ENCODE peak calls at places on chromosomes 16 and 17, in nine cellular contexts. One of them, this sample, is unnamed.

GRCh38 chr16:68037820-68038597 is 14.9 kb downstream of the DUS2 start:
- DNase-seq in ovary: no peak
- DNase-seq in fibroblast of pulmonary artery: no peak
- DNase-seq in breast epithelium: no peak
- DNase-seq in foreskin fibroblast: no peak
- DNase-seq in choroid plexus epithelial cell: no peak
- DNase-seq in HL-60: no peak
- DNase-seq in left lung: no peak
- DNase-seq in IMR-90: no peak
- DNase-seq in this sample: no peak

GRCh38 chr17:78960945-78961344 is 18.8 kb downstream of the LGALS3BP start:
- DNase-seq in ovary: no peak
- DNase-seq in fibroblast of pulmonary artery: peak; percentile 36
- DNase-seq in breast epithelium: no peak
- DNase-seq in foreskin fibroblast: peak; percentile 57
- DNase-seq in choroid plexus epithelial cell: peak; percentile 52
- DNase-seq in HL-60: no peak
- DNase-seq in left lung: peak; percentile 56
- DNase-seq in IMR-90: no peak
- DNase-seq in this sample: no peak

GRCh38 chr17:17926840-17927449 is 45.3 kb downstream of the TOM1L2 start:
- DNase-seq in ovary: no peak
- DNase-seq in fibroblast of pulmonary artery: no peak
- DNase-seq in breast epithelium: no peak
- DNase-seq in foreskin fibroblast: no peak
- DNase-seq in choroid plexus epithelial cell: no peak
- DNase-seq in HL-60: no peak
- DNase-seq in left lung: no peak
- DNase-seq in IMR-90: no peak
- DNase-seq in this sample: no peak

GRCh38 chr16:85387731-85388295 is 225.3 kb upstream of the GSE1 start:
- DNase-seq in ovary: no peak
- DNase-seq in fibroblast of pulmonary artery: no peak
- DNase-seq in breast epithelium: no peak
- DNase-seq in foreskin fibroblast: no peak
- DNase-seq in choroid plexus epithelial cell: no peak
- DNase-seq in HL-60: no peak
- DNase-seq in left lung: no peak
- DNase-seq in IMR-90: no peak
- DNase-seq in this sample: no peak

GRCh38 chr17:39700148-39700987 is 504 bp downstream of the ERBB2 start:
- DNase-seq in ovary: peak; percentile 60
- DNase-seq in fibroblast of pulmonary artery: peak; percentile 24
- DNase-seq in breast epithelium: no peak
- DNase-seq in foreskin fibroblast: no peak
- DNase-seq in choroid plexus epithelial cell: peak; percentile 22
- DNase-seq in HL-60: no peak
- DNase-seq in left lung: no peak
- DNase-seq in IMR-90: peak; percentile 7
- DNase-seq in this sample: peak; percentile 29

GRCh38 chr16:81403208-81403600 is 41.4 kb upstream of the CMIP start:
- DNase-seq in ovary: no peak
- DNase-seq in fibroblast of pulmonary artery: no peak
- DNase-seq in breast epithelium: no peak
- DNase-seq in foreskin fibroblast: no peak
- DNase-seq in choroid plexus epithelial cell: no peak
- DNase-seq in HL-60: no peak
- DNase-seq in left lung: no peak
- DNase-seq in IMR-90: no peak
- DNase-seq in this sample: no peak

GRCh38 chr17:31061678-31062077 is 33.1 kb upstream of the NF1 start:
- DNase-seq in ovary: no peak
- DNase-seq in fibroblast of pulmonary artery: no peak
- DNase-seq in breast epithelium: no peak
- DNase-seq in foreskin fibroblast: no peak
- DNase-seq in choroid plexus epithelial cell: no peak
- DNase-seq in HL-60: no peak
- DNase-seq in left lung: no peak
- DNase-seq in IMR-90: no peak
- DNase-seq in this sample: no peak

GRCh38 chr16:89545831-89546574 is 14.5 kb upstream of the RPL13 start:
- DNase-seq in ovary: no peak
- DNase-seq in fibroblast of pulmonary artery: no peak
- DNase-seq in breast epithelium: no peak
- DNase-seq in foreskin fibroblast: no peak
- DNase-seq in choroid plexus epithelial cell: no peak
- DNase-seq in HL-60: no peak
- DNase-seq in left lung: peak; percentile 79
- DNase-seq in IMR-90: no peak
- DNase-seq in this sample: no peak

GRCh38 chr17:28982191-28982793 is 23.5 kb downstream of the SEZ6 start:
- DNase-seq in ovary: no peak
- DNase-seq in fibroblast of pulmonary artery: peak; percentile 88
- DNase-seq in breast epithelium: no peak
- DNase-seq in foreskin fibroblast: no peak
- DNase-seq in choroid plexus epithelial cell: peak; percentile 79
- DNase-seq in HL-60: peak; percentile 66
- DNase-seq in left lung: peak; percentile 41
- DNase-seq in IMR-90: peak; percentile 24
- DNase-seq in this sample: peak; percentile 77

GRCh38 chr17:56866496-56866895 is 32.5 kb downstream of the DGKE start:
- DNase-seq in ovary: no peak
- DNase-seq in fibroblast of pulmonary artery: no peak
- DNase-seq in breast epithelium: no peak
- DNase-seq in foreskin fibroblast: no peak
- DNase-seq in choroid plexus epithelial cell: peak; percentile 8
- DNase-seq in HL-60: no peak
- DNase-seq in left lung: no peak
- DNase-seq in IMR-90: no peak
- DNase-seq in this sample: no peak

GRCh38 chr16:83420206-83420760 is 387.5 kb upstream of the HSBP1 start:
- DNase-seq in ovary: no peak
- DNase-seq in fibroblast of pulmonary artery: peak; percentile 71
- DNase-seq in breast epithelium: no peak
- DNase-seq in foreskin fibroblast: no peak
- DNase-seq in choroid plexus epithelial cell: peak; percentile 70
- DNase-seq in HL-60: no peak
- DNase-seq in left lung: no peak
- DNase-seq in IMR-90: peak; percentile 47
- DNase-seq in this sample: peak; percentile 61

GRCh38 chr16:83769397-83770008 is 38.3 kb upstream of the HSBP1 start:
- DNase-seq in ovary: no peak
- DNase-seq in fibroblast of pulmonary artery: no peak
- DNase-seq in breast epithelium: no peak
- DNase-seq in foreskin fibroblast: no peak
- DNase-seq in choroid plexus epithelial cell: no peak
- DNase-seq in HL-60: no peak
- DNase-seq in left lung: no peak
- DNase-seq in IMR-90: no peak
- DNase-seq in this sample: no peak

GRCh38 chr17:2959371-2960130 is 103.9 kb downstream of the OR1D5 start:
- DNase-seq in ovary: no peak
- DNase-seq in fibroblast of pulmonary artery: no peak
- DNase-seq in breast epithelium: no peak
- DNase-seq in foreskin fibroblast: no peak
- DNase-seq in choroid plexus epithelial cell: no peak
- DNase-seq in HL-60: no peak
- DNase-seq in left lung: no peak
- DNase-seq in IMR-90: no peak
- DNase-seq in this sample: no peak

GRCh38 chr17:79046501-79047280 is 22.7 kb downstream of the C1QTNF1 start:
- DNase-seq in ovary: no peak
- DNase-seq in fibroblast of pulmonary artery: no peak
- DNase-seq in breast epithelium: no peak
- DNase-seq in foreskin fibroblast: peak; percentile 35
- DNase-seq in choroid plexus epithelial cell: no peak
- DNase-seq in HL-60: no peak
- DNase-seq in left lung: no peak
- DNase-seq in IMR-90: no peak
- DNase-seq in this sample: no peak

GRCh38 chr16:24041834-24042631 is 206.2 kb downstream of the PRKCB start:
- DNase-seq in ovary: no peak
- DNase-seq in fibroblast of pulmonary artery: peak; percentile 60
- DNase-seq in breast epithelium: no peak
- DNase-seq in foreskin fibroblast: peak; percentile 26
- DNase-seq in choroid plexus epithelial cell: peak; percentile 67
- DNase-seq in HL-60: peak; percentile 49
- DNase-seq in left lung: peak; percentile 45
- DNase-seq in IMR-90: peak; percentile 48
- DNase-seq in this sample: peak; percentile 69
- TF ChIP-seq CTCF in ovary: no peak
- TF ChIP-seq CTCF in fibroblast of pulmonary artery: peak; percentile 76
- TF ChIP-seq CTCF in breast epithelium: no peak
- TF ChIP-seq CTCF in foreskin fibroblast: peak; percentile 81
- TF ChIP-seq CTCF in choroid plexus epithelial cell: peak; percentile 89
- TF ChIP-seq CTCF in HL-60: peak; percentile 56
- TF ChIP-seq CTCF in left lung: peak; percentile 70
- TF ChIP-seq CTCF in IMR-90: peak; percentile 79
- TF ChIP-seq CTCF in this sample: peak; percentile 76

DNA sequence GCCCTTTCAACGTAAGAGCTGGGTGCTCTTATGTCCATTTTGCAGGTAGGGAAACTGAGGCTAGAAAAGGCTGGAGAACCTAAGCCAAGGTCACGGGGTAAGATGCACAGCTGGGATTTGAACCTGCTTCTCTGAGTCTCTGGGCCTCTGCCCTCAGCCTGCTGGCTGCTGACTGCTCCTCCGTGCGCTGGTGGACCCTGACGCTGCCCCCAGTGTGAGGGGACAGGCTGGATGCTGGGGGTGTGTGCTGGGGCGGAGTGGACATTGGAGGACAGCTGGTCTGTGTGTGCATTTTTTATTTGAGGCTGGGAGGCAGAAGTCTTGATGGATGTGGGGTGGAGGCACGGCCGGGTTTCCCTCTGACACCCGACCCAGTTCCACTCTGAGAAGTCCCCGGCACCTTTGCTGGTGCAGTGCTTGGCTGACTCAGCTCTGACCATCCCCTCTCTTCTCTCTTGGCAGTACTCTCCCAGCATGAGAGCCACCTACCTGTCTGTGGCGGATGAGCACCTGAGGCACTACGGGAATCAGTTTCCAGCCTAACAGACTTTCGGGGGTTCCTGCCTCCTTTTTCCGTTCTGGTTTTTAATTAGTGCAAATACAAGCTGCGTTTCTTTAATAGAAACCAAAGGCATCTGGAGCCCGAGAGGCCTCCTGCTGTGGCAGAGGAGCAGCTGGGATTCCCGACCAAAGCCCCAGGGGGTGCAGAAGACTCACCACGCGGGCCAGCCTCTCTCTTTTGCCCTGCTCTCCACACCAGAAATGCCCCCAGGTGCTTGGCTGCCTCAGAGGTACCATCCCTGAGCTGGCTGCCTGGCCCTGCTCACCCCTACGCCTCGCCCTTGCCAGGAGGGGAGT is 14.1 kb upstream of the DNAI2 start:
- DNase-seq in ovary: no peak
- DNase-seq in fibroblast of pulmonary artery: no peak
- DNase-seq in breast epithelium: no peak
- DNase-seq in foreskin fibroblast: no peak
- DNase-seq in choroid plexus epithelial cell: no peak
- DNase-seq in HL-60: no peak
- DNase-seq in left lung: no peak
- DNase-seq in IMR-90: no peak
- DNase-seq in this sample: no peak
- TF ChIP-seq CTCF in ovary: no peak
- TF ChIP-seq CTCF in fibroblast of pulmonary artery: no peak
- TF ChIP-seq CTCF in breast epithelium: no peak
- TF ChIP-seq CTCF in foreskin fibroblast: no peak
- TF ChIP-seq CTCF in choroid plexus epithelial cell: no peak
- TF ChIP-seq CTCF in HL-60: no peak
- TF ChIP-seq CTCF in left lung: no peak
- TF ChIP-seq CTCF in IMR-90: no peak
- TF ChIP-seq CTCF in this sample: no peak

DNA sequence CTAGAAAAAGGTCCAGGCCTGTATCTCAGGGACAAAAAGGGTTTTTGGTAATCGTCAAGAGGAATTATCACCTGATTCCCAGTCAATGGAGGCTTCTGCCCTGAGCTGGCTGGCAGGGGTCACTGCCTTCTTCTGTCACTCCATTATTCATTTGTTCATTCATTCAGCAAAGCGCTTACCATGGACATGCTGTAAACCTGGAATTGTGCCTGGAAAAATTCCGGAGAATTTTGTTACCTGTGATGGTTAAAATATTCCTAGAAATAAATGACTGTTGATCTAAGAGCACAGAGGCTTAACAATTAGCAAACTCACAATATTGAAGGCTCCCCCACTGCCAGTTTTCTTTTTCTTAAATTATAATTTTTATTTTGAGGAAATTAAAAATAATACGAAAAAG is 212.4 kb downstream of the SHISA9 start:
- DNase-seq in ovary: no peak
- DNase-seq in fibroblast of pulmonary artery: no peak
- DNase-seq in breast epithelium: no peak
- DNase-seq in foreskin fibroblast: no peak
- DNase-seq in choroid plexus epithelial cell: no peak
- DNase-seq in HL-60: no peak
- DNase-seq in left lung: no peak
- DNase-seq in IMR-90: no peak
- DNase-seq in this sample: no peak
- TF ChIP-seq CTCF in ovary: no peak
- TF ChIP-seq CTCF in fibroblast of pulmonary artery: no peak
- TF ChIP-seq CTCF in breast epithelium: no peak
- TF ChIP-seq CTCF in foreskin fibroblast: no peak
- TF ChIP-seq CTCF in choroid plexus epithelial cell: no peak
- TF ChIP-seq CTCF in HL-60: no peak
- TF ChIP-seq CTCF in left lung: no peak
- TF ChIP-seq CTCF in IMR-90: no peak
- TF ChIP-seq CTCF in this sample: no peak

DNA sequence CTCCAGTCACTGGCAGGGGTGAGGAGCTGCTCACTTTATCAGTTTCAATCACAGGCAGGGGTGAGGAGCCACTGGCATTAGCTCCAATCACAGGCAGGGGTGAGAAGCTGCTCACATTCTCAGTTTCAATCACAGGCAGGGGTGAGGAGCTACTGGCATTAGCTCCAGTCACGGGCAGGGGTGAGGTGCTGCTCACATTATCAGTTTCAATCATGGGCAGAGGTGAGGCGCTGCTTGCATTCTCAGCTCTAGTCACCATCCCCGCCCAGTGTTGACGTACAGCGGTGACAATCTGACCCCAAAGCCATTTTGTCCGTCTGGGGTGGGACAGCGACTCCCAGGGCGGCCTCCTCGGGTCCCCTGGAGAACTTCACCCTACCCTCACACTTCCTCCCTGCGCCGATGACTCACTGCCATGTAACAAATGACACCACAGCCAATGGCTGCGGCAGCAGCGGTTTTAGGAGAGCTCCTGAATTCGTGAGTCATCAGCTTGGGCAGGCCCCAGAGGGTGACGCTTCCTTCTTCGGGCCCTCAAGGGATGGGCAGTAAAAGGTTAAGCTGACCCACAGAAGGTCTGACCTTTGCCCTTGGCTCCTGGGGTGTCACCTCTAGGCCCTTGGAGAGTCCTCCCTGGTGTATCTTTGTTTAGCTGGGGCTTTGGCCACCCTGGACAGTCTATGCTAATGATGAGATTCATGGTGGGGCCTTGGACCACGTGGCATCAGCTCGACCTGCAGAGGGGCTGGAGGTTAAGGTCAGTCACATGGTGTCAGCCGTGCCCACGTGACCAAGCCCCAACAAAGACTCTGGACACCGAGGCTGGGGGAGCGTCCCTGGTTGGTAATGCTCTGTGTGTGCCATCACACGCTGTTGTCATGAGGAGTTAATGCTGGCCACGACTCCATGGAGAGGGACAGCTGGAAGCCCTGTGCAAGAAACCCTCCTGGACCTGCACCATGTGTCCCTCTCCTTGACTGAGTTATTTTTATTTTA is 171.7 kb downstream of the C16orf95 start:
- DNase-seq in ovary: no peak
- DNase-seq in fibroblast of pulmonary artery: peak; percentile 54
- DNase-seq in breast epithelium: no peak
- DNase-seq in foreskin fibroblast: peak; percentile 26
- DNase-seq in choroid plexus epithelial cell: peak; percentile 82
- DNase-seq in HL-60: peak; percentile 21
- DNase-seq in left lung: no peak
- DNase-seq in IMR-90: peak; percentile 46
- DNase-seq in this sample: peak; percentile 94
- TF ChIP-seq CTCF in ovary: no peak
- TF ChIP-seq CTCF in fibroblast of pulmonary artery: no peak
- TF ChIP-seq CTCF in breast epithelium: no peak
- TF ChIP-seq CTCF in foreskin fibroblast: no peak
- TF ChIP-seq CTCF in choroid plexus epithelial cell: no peak
- TF ChIP-seq CTCF in HL-60: no peak
- TF ChIP-seq CTCF in left lung: no peak
- TF ChIP-seq CTCF in IMR-90: no peak
- TF ChIP-seq CTCF in this sample: peak; percentile 25